ENCODE peak calls at places on chromosome 5, in four cellular contexts. One of them, this sample, is unnamed.

GRCh38 chr5:91419571-91420537 is 36.7 kb upstream of the ARRDC3 start:
- DNase-seq in WTC11: peak; percentile 60
- DNase-seq in NCI-H2081 treated with DMSO at 0.1 percent for 48 hours: no peak
- DNase-seq in ovary: peak; percentile 75
- DNase-seq in this sample: peak; percentile 47

GRCh38 chr5:80967500-80968181 is 7.5 kb downstream of the RASGRF2 start:
- DNase-seq in ovary: peak; percentile 66
- DNase-seq in WTC11: no peak
- DNase-seq in NCI-H2081 treated with DMSO at 0.1 percent for 48 hours: no peak
- DNase-seq in this sample: no peak

GRCh38 chr5:32523625-32524024 is 61.7 kb upstream of the SUB1 start:
- DNase-seq in NCI-H2081 treated with DMSO at 0.1 percent for 48 hours: no peak
- DNase-seq in WTC11: peak; percentile 15
- DNase-seq in ovary: no peak
- DNase-seq in this sample: no peak

GRCh38 chr5:155471027-155471426 is 457.5 kb downstream of the KIF4B start:
- DNase-seq in ovary: no peak
- DNase-seq in WTC11: no peak
- DNase-seq in NCI-H2081 treated with DMSO at 0.1 percent for 48 hours: peak; percentile 36
- DNase-seq in this sample: no peak

GRCh38 chr5:133047404-133047803 is 4.4 kb upstream of the HSPA4 start:
- DNase-seq in WTC11: no peak
- DNase-seq in ovary: no peak
- DNase-seq in NCI-H2081 treated with DMSO at 0.1 percent for 48 hours: no peak
- DNase-seq in this sample: no peak

GRCh38 chr5:179869101-179869500 is 10.5 kb upstream of the MRNIP start:
- DNase-seq in NCI-H2081 treated with DMSO at 0.1 percent for 48 hours: no peak
- DNase-seq in ovary: no peak
- DNase-seq in WTC11: no peak
- DNase-seq in this sample: peak; percentile 24

GRCh38 chr5:51960617-51961115 is 577.4 kb downstream of the ISL1 start:
- DNase-seq in WTC11: no peak
- DNase-seq in ovary: no peak
- DNase-seq in NCI-H2081 treated with DMSO at 0.1 percent for 48 hours: peak; percentile 18
- DNase-seq in this sample: no peak

GRCh38 chr5:175746851-175747250 is 89.0 kb downstream of the HRH2 start:
- DNase-seq in NCI-H2081 treated with DMSO at 0.1 percent for 48 hours: no peak
- DNase-seq in ovary: no peak
- DNase-seq in WTC11: no peak
- DNase-seq in this sample: no peak

GRCh38 chr5:143233020-143233419 is 170.5 kb downstream of the NR3C1 start:
- DNase-seq in WTC11: no peak
- DNase-seq in NCI-H2081 treated with DMSO at 0.1 percent for 48 hours: no peak
- DNase-seq in ovary: no peak
- DNase-seq in this sample: no peak

GRCh38 chr5:150278916-150279315 is 10.7 kb downstream of the CAMK2A start:
- DNase-seq in ovary: no peak
- DNase-seq in NCI-H2081 treated with DMSO at 0.1 percent for 48 hours: no peak
- DNase-seq in WTC11: no peak
- DNase-seq in this sample: no peak

GRCh38 chr5:179558912-179559279 is 8.5 kb downstream of the RUFY1 start:
- DNase-seq in NCI-H2081 treated with DMSO at 0.1 percent for 48 hours: peak; percentile 37
- DNase-seq in ovary: no peak
- DNase-seq in WTC11: peak; percentile 75
- DNase-seq in this sample: no peak

GRCh38 chr5:142437563-142437962 is 112.7 kb upstream of the SPRY4 start:
- DNase-seq in WTC11: no peak
- DNase-seq in NCI-H2081 treated with DMSO at 0.1 percent for 48 hours: no peak
- DNase-seq in ovary: no peak
- DNase-seq in this sample: no peak

GRCh38 chr5:171272996-171273970 is 35.8 kb upstream of the TLX3 start:
- DNase-seq in NCI-H2081 treated with DMSO at 0.1 percent for 48 hours: no peak
- DNase-seq in WTC11: peak; percentile 41
- DNase-seq in ovary: no peak
- DNase-seq in this sample: no peak

GRCh38 chr5:133225671-133226152 is 173.9 kb downstream of the HSPA4 start:
- DNase-seq in ovary: no peak
- DNase-seq in WTC11: no peak
- DNase-seq in NCI-H2081 treated with DMSO at 0.1 percent for 48 hours: no peak
- DNase-seq in this sample: no peak

GRCh38 chr5:95446560-95447221 is 55.5 kb downstream of the FAM81B start:
- DNase-seq in WTC11: no peak
- DNase-seq in NCI-H2081 treated with DMSO at 0.1 percent for 48 hours: no peak
- DNase-seq in ovary: no peak
- DNase-seq in this sample: no peak

GRCh38 chr5:127846884-127847283 is 143.7 kb downstream of the CCDC192 start:
- DNase-seq in NCI-H2081 treated with DMSO at 0.1 percent for 48 hours: no peak
- DNase-seq in WTC11: no peak
- DNase-seq in ovary: no peak
- DNase-seq in this sample: no peak

GRCh38 chr5:72166070-72166979 is 59.0 kb downstream of the MAP1B start:
- DNase-seq in WTC11: peak; percentile 33
- DNase-seq in ovary: peak; percentile 37
- DNase-seq in NCI-H2081 treated with DMSO at 0.1 percent for 48 hours: peak; percentile 54
- DNase-seq in this sample: peak; percentile 58

GRCh38 chr5:141180313-141180712 is 1.9 kb upstream of the PCDHB16 start:
- DNase-seq in NCI-H2081 treated with DMSO at 0.1 percent for 48 hours: no peak
- DNase-seq in ovary: no peak
- DNase-seq in WTC11: no peak
- DNase-seq in this sample: no peak

GRCh38 chr5:135269224-135269623 is 129.8 kb downstream of the MACROH2A1 start:
- DNase-seq in ovary: no peak
- DNase-seq in NCI-H2081 treated with DMSO at 0.1 percent for 48 hours: no peak
- DNase-seq in WTC11: no peak
- DNase-seq in this sample: no peak

GRCh38 chr5:24864244-24864643 is 219.5 kb upstream of the CDH10 start:
- DNase-seq in NCI-H2081 treated with DMSO at 0.1 percent for 48 hours: no peak
- DNase-seq in WTC11: no peak
- DNase-seq in ovary: no peak
- DNase-seq in this sample: no peak

GRCh38 chr5:142327111-142327842 is 2.5 kb upstream of the SPRY4 start:
- DNase-seq in NCI-H2081 treated with DMSO at 0.1 percent for 48 hours: no peak
- DNase-seq in ovary: no peak
- DNase-seq in WTC11: no peak
- DNase-seq in this sample: no peak

GRCh38 chr5:96242536-96242935 is 190.5 kb downstream of the PCSK1 start:
- DNase-seq in WTC11: no peak
- DNase-seq in ovary: no peak
- DNase-seq in NCI-H2081 treated with DMSO at 0.1 percent for 48 hours: no peak
- DNase-seq in this sample: no peak

GRCh38 chr5:1007221-1007680 is 1.4 kb upstream of the NKD2 start:
- DNase-seq in NCI-H2081 treated with DMSO at 0.1 percent for 48 hours: no peak
- DNase-seq in ovary: peak; percentile 5
- DNase-seq in WTC11: peak; percentile 14
- DNase-seq in this sample: peak; percentile 28

GRCh38 chr5:107401470-107402085 is 269.2 kb downstream of the EFNA5 start:
- DNase-seq in WTC11: peak; percentile 24
- DNase-seq in NCI-H2081 treated with DMSO at 0.1 percent for 48 hours: no peak
- DNase-seq in ovary: no peak
- DNase-seq in this sample: no peak

GRCh38 chr5:957730-958485 is 50.7 kb upstream of the NKD2 start:
- DNase-seq in WTC11: no peak
- DNase-seq in ovary: no peak
- DNase-seq in NCI-H2081 treated with DMSO at 0.1 percent for 48 hours: no peak
- DNase-seq in this sample: no peak

GRCh38 chr5:51988561-51988960 is 605.3 kb downstream of the ISL1 start:
- DNase-seq in NCI-H2081 treated with DMSO at 0.1 percent for 48 hours: no peak
- DNase-seq in WTC11: no peak
- DNase-seq in ovary: no peak
- DNase-seq in this sample: no peak

GRCh38 chr5:132095077-132095744 is 21.6 kb downstream of the CSF2 start:
- DNase-seq in NCI-H2081 treated with DMSO at 0.1 percent for 48 hours: no peak
- DNase-seq in WTC11: no peak
- DNase-seq in ovary: no peak
- DNase-seq in this sample: peak; percentile 46

GRCh38 chr5:1447772-1448361 is 2.6 kb upstream of the SLC6A3 start:
- DNase-seq in NCI-H2081 treated with DMSO at 0.1 percent for 48 hours: no peak
- DNase-seq in WTC11: no peak
- DNase-seq in ovary: no peak
- DNase-seq in this sample: no peak

GRCh38 chr5:141958773-141959172 is 771 bp upstream of the PCDH12 start:
- DNase-seq in ovary: no peak
- DNase-seq in WTC11: no peak
- DNase-seq in NCI-H2081 treated with DMSO at 0.1 percent for 48 hours: no peak
- DNase-seq in this sample: no peak

GRCh38 chr5:35436441-35437057 is 181.1 kb upstream of the SPEF2 start:
- DNase-seq in ovary: no peak
- DNase-seq in WTC11: no peak
- DNase-seq in NCI-H2081 treated with DMSO at 0.1 percent for 48 hours: no peak
- DNase-seq in this sample: no peak

GRCh38 chr5:124599048-124599973 is 147.1 kb downstream of the ZNF608 start:
- DNase-seq in NCI-H2081 treated with DMSO at 0.1 percent for 48 hours: peak; percentile 79
- DNase-seq in ovary: no peak
- DNase-seq in WTC11: no peak
- DNase-seq in this sample: no peak